ENCODE peak calls at places on chromosome 15, in six cellular contexts. One of them, this sample, is unnamed.

GRCh38 chr15:59553879-59554735 is 57.5 kb upstream of the GCNT3 start:
- DNase-seq in WTC11: no peak
- DNase-seq in thoracic aorta: no peak
- DNase-seq in CD8-positive, alpha-beta T cell: no peak
- DNase-seq in AG20443: peak
- DNase-seq in EL: peak
- DNase-seq in this sample: no peak

GRCh38 chr15:98419173-98419814 is 229.0 kb upstream of the IGF1R start:
- DNase-seq in WTC11: no peak
- DNase-seq in thoracic aorta: no peak
- DNase-seq in CD8-positive, alpha-beta T cell: no peak
- DNase-seq in AG20443: no peak
- DNase-seq in EL: no peak
- DNase-seq in this sample: no peak

GRCh38 chr15:38842991-38843610 is 278.5 kb upstream of the RASGRP1 start:
- DNase-seq in WTC11: no peak
- DNase-seq in thoracic aorta: no peak
- DNase-seq in CD8-positive, alpha-beta T cell: no peak
- DNase-seq in AG20443: no peak
- DNase-seq in EL: peak
- DNase-seq in this sample: no peak

GRCh38 chr15:32870240-32871033 is 152.6 kb downstream of the GREM1 start:
- DNase-seq in WTC11: no peak
- DNase-seq in thoracic aorta: no peak
- DNase-seq in CD8-positive, alpha-beta T cell: no peak
- DNase-seq in AG20443: peak
- DNase-seq in EL: peak
- DNase-seq in this sample: no peak

GRCh38 chr15:73964736-73965093 is 27.4 kb downstream of the STOML1 start:
- DNase-seq in WTC11: peak
- DNase-seq in thoracic aorta: no peak
- DNase-seq in CD8-positive, alpha-beta T cell: peak
- DNase-seq in AG20443: peak
- DNase-seq in EL: peak
- DNase-seq in this sample: peak

GRCh38 chr15:37289109-37289765 is 188.9 kb upstream of the MEIS2 start:
- DNase-seq in WTC11: peak
- DNase-seq in thoracic aorta: no peak
- DNase-seq in CD8-positive, alpha-beta T cell: no peak
- DNase-seq in AG20443: peak
- DNase-seq in EL: peak
- DNase-seq in this sample: no peak

GRCh38 chr15:80152896-80153876 is at the start of gene FAH:
- DNase-seq in WTC11: no peak
- DNase-seq in thoracic aorta: no peak
- DNase-seq in CD8-positive, alpha-beta T cell: peak
- DNase-seq in AG20443: peak
- DNase-seq in EL: peak
- DNase-seq in this sample: peak

GRCh38 chr15:83845230-83845629 is 191.3 kb downstream of the ADAMTSL3 start:
- DNase-seq in WTC11: no peak
- DNase-seq in thoracic aorta: no peak
- DNase-seq in CD8-positive, alpha-beta T cell: no peak
- DNase-seq in AG20443: peak
- DNase-seq in EL: peak
- DNase-seq in this sample: no peak

GRCh38 chr15:56760186-56760585 is 26.9 kb upstream of the ZNF280D start:
- DNase-seq in WTC11: no peak
- DNase-seq in thoracic aorta: no peak
- DNase-seq in CD8-positive, alpha-beta T cell: no peak
- DNase-seq in AG20443: no peak
- DNase-seq in EL: peak
- DNase-seq in this sample: no peak

GRCh38 chr15:70127288-70127746 is 29.6 kb upstream of the TLE3 start:
- DNase-seq in WTC11: no peak
- DNase-seq in thoracic aorta: no peak
- DNase-seq in CD8-positive, alpha-beta T cell: no peak
- DNase-seq in AG20443: no peak
- DNase-seq in EL: peak
- DNase-seq in this sample: no peak

GRCh38 chr15:37140531-37141053 is 40.2 kb upstream of the MEIS2 start:
- DNase-seq in WTC11: no peak
- DNase-seq in thoracic aorta: no peak
- DNase-seq in CD8-positive, alpha-beta T cell: no peak
- DNase-seq in AG20443: no peak
- DNase-seq in EL: peak
- DNase-seq in this sample: no peak

GRCh38 chr15:25545017-25545416 is 106.2 kb upstream of the UBE3A start:
- DNase-seq in WTC11: no peak
- DNase-seq in thoracic aorta: no peak
- DNase-seq in CD8-positive, alpha-beta T cell: no peak
- DNase-seq in AG20443: peak
- DNase-seq in EL: peak
- DNase-seq in this sample: no peak

GRCh38 chr15:86915811-86916331 is 836.2 kb downstream of the AGBL1 start:
- DNase-seq in WTC11: peak
- DNase-seq in thoracic aorta: no peak
- DNase-seq in CD8-positive, alpha-beta T cell: no peak
- DNase-seq in AG20443: peak
- DNase-seq in EL: peak
- DNase-seq in this sample: no peak

GRCh38 chr15:63089260-63090043 is 32.2 kb upstream of the LACTB start:
- DNase-seq in WTC11: peak
- DNase-seq in thoracic aorta: no peak
- DNase-seq in CD8-positive, alpha-beta T cell: no peak
- DNase-seq in AG20443: peak
- DNase-seq in EL: peak
- DNase-seq in this sample: no peak

GRCh38 chr15:68598171-68599152 is 19.7 kb downstream of the CORO2B start:
- DNase-seq in WTC11: no peak
- DNase-seq in thoracic aorta: no peak
- DNase-seq in CD8-positive, alpha-beta T cell: no peak
- DNase-seq in AG20443: peak
- DNase-seq in EL: no peak
- DNase-seq in this sample: no peak

GRCh38 chr15:59473226-59473625 is 35.2 kb downstream of the FAM81A start:
- DNase-seq in WTC11: no peak
- DNase-seq in thoracic aorta: no peak
- DNase-seq in CD8-positive, alpha-beta T cell: no peak
- DNase-seq in AG20443: no peak
- DNase-seq in EL: no peak
- DNase-seq in this sample: no peak

GRCh38 chr15:77636209-77636608 is 3.5 kb upstream of the LINGO1 start:
- DNase-seq in WTC11: no peak
- DNase-seq in thoracic aorta: no peak
- DNase-seq in CD8-positive, alpha-beta T cell: no peak
- DNase-seq in AG20443: no peak
- DNase-seq in EL: no peak
- DNase-seq in this sample: no peak

GRCh38 chr15:51600114-51600513 is 22.5 kb downstream of the DMXL2 start:
- DNase-seq in WTC11: no peak
- DNase-seq in thoracic aorta: no peak
- DNase-seq in CD8-positive, alpha-beta T cell: no peak
- DNase-seq in AG20443: no peak
- DNase-seq in EL: peak
- DNase-seq in this sample: no peak

GRCh38 chr15:76274226-76274625 is 37.0 kb downstream of the ETFA start:
- DNase-seq in WTC11: no peak
- DNase-seq in thoracic aorta: no peak
- DNase-seq in CD8-positive, alpha-beta T cell: no peak
- DNase-seq in AG20443: peak
- DNase-seq in EL: peak
- DNase-seq in this sample: no peak

GRCh38 chr15:67832031-67832551 is 6.8 kb downstream of the SKOR1 start:
- DNase-seq in WTC11: peak
- DNase-seq in thoracic aorta: no peak
- DNase-seq in CD8-positive, alpha-beta T cell: no peak
- DNase-seq in AG20443: no peak
- DNase-seq in EL: peak
- DNase-seq in this sample: no peak

GRCh38 chr15:58283302-58283701 is 145.1 kb downstream of the AQP9 start:
- DNase-seq in WTC11: no peak
- DNase-seq in thoracic aorta: no peak
- DNase-seq in CD8-positive, alpha-beta T cell: no peak
- DNase-seq in AG20443: no peak
- DNase-seq in EL: no peak
- DNase-seq in this sample: no peak

GRCh38 chr15:35888815-35889214 is 342.9 kb upstream of the DPH6 start:
- DNase-seq in WTC11: no peak
- DNase-seq in thoracic aorta: no peak
- DNase-seq in CD8-positive, alpha-beta T cell: no peak
- DNase-seq in AG20443: no peak
- DNase-seq in EL: no peak
- DNase-seq in this sample: no peak

GRCh38 chr15:38555686-38556334 is 8.8 kb downstream of the RASGRP1 start:
- DNase-seq in WTC11: no peak
- DNase-seq in thoracic aorta: no peak
- DNase-seq in CD8-positive, alpha-beta T cell: no peak
- DNase-seq in AG20443: peak
- DNase-seq in EL: peak
- DNase-seq in this sample: no peak

GRCh38 chr15:64144565-64145281 is 6.8 kb upstream of the SNX22 start:
- DNase-seq in WTC11: no peak
- DNase-seq in thoracic aorta: no peak
- DNase-seq in CD8-positive, alpha-beta T cell: no peak
- DNase-seq in AG20443: no peak
- DNase-seq in EL: no peak
- DNase-seq in this sample: no peak

GRCh38 chr15:70001859-70002258 is 95.9 kb downstream of the TLE3 start:
- DNase-seq in WTC11: no peak
- DNase-seq in thoracic aorta: no peak
- DNase-seq in CD8-positive, alpha-beta T cell: no peak
- DNase-seq in AG20443: no peak
- DNase-seq in EL: no peak
- DNase-seq in this sample: no peak

GRCh38 chr15:92623435-92623834 is 32.1 kb downstream of the FAM174B start:
- DNase-seq in WTC11: no peak
- DNase-seq in thoracic aorta: no peak
- DNase-seq in CD8-positive, alpha-beta T cell: no peak
- DNase-seq in AG20443: no peak
- DNase-seq in EL: no peak
- DNase-seq in this sample: no peak

GRCh38 chr15:47987908-47988532 is 132.8 kb upstream of the SLC24A5 start:
- DNase-seq in WTC11: no peak
- DNase-seq in thoracic aorta: no peak
- DNase-seq in CD8-positive, alpha-beta T cell: no peak
- DNase-seq in AG20443: peak
- DNase-seq in EL: peak
- DNase-seq in this sample: no peak

GRCh38 chr15:25892126-25892525 is 29.0 kb upstream of the ATP10A start:
- DNase-seq in WTC11: no peak
- DNase-seq in thoracic aorta: no peak
- DNase-seq in CD8-positive, alpha-beta T cell: no peak
- DNase-seq in AG20443: peak
- DNase-seq in EL: peak
- DNase-seq in this sample: no peak

GRCh38 chr15:82928711-82929110 is 23.8 kb downstream of the HOMER2 start:
- DNase-seq in WTC11: no peak
- DNase-seq in thoracic aorta: no peak
- DNase-seq in CD8-positive, alpha-beta T cell: no peak
- DNase-seq in AG20443: no peak
- DNase-seq in EL: no peak
- DNase-seq in this sample: no peak

GRCh38 chr15:71437404-71437803 is 322.1 kb downstream of the THSD4 start:
- DNase-seq in WTC11: no peak
- DNase-seq in thoracic aorta: no peak
- DNase-seq in CD8-positive, alpha-beta T cell: no peak
- DNase-seq in AG20443: no peak
- DNase-seq in EL: no peak
- DNase-seq in this sample: no peak

GRCh38 chr15:33679065-33679464 is 289.2 kb upstream of the CHRM5 start:
- DNase-seq in WTC11: no peak
- DNase-seq in thoracic aorta: no peak
- DNase-seq in CD8-positive, alpha-beta T cell: no peak
- DNase-seq in AG20443: no peak
- DNase-seq in EL: peak
- DNase-seq in this sample: no peak

GRCh38 chr15:67862771-67863441 is 23.1 kb upstream of the RNU6-1 start:
- DNase-seq in WTC11: no peak
- DNase-seq in thoracic aorta: no peak
- DNase-seq in CD8-positive, alpha-beta T cell: no peak
- DNase-seq in AG20443: no peak
- DNase-seq in EL: no peak
- DNase-seq in this sample: no peak

GRCh38 chr15:96974761-96975160 is 644.3 kb downstream of the NR2F2 start:
- DNase-seq in WTC11: no peak
- DNase-seq in thoracic aorta: no peak
- DNase-seq in CD8-positive, alpha-beta T cell: no peak
- DNase-seq in AG20443: no peak
- DNase-seq in EL: peak
- DNase-seq in this sample: no peak

GRCh38 chr15:78046796-78047341 is 30.6 kb downstream of the TBC1D2B start:
- DNase-seq in WTC11: no peak
- DNase-seq in thoracic aorta: no peak
- DNase-seq in CD8-positive, alpha-beta T cell: no peak
- DNase-seq in AG20443: no peak
- DNase-seq in EL: no peak
- DNase-seq in this sample: no peak

GRCh38 chr15:78104566-78105500 is 12.5 kb downstream of the SH2D7 start:
- DNase-seq in WTC11: no peak
- DNase-seq in thoracic aorta: no peak
- DNase-seq in CD8-positive, alpha-beta T cell: no peak
- DNase-seq in AG20443: no peak
- DNase-seq in EL: no peak
- DNase-seq in this sample: no peak

GRCh38 chr15:29110176-29110575 is 159.4 kb downstream of the NSMCE3 start:
- DNase-seq in WTC11: no peak
- DNase-seq in thoracic aorta: no peak
- DNase-seq in CD8-positive, alpha-beta T cell: no peak
- DNase-seq in AG20443: no peak
- DNase-seq in EL: no peak
- DNase-seq in this sample: no peak

GRCh38 chr15:48005921-48006541 is 114.8 kb upstream of the SLC24A5 start:
- DNase-seq in WTC11: peak
- DNase-seq in thoracic aorta: no peak
- DNase-seq in CD8-positive, alpha-beta T cell: no peak
- DNase-seq in AG20443: no peak
- DNase-seq in EL: peak
- DNase-seq in this sample: no peak

GRCh38 chr15:95994418-95994817 is 336.1 kb upstream of the NR2F2 start:
- DNase-seq in WTC11: no peak
- DNase-seq in thoracic aorta: no peak
- DNase-seq in CD8-positive, alpha-beta T cell: no peak
- DNase-seq in AG20443: peak
- DNase-seq in EL: peak
- DNase-seq in this sample: no peak

GRCh38 chr15:64521726-64522164 is 61.4 kb downstream of the ZNF609 start:
- DNase-seq in WTC11: no peak
- DNase-seq in thoracic aorta: no peak
- DNase-seq in CD8-positive, alpha-beta T cell: no peak
- DNase-seq in AG20443: peak
- DNase-seq in EL: peak
- DNase-seq in this sample: no peak

GRCh38 chr15:44034334-44034733 is 160.7 kb downstream of the FRMD5 start:
- DNase-seq in WTC11: no peak
- DNase-seq in thoracic aorta: no peak
- DNase-seq in CD8-positive, alpha-beta T cell: no peak
- DNase-seq in AG20443: no peak
- DNase-seq in EL: no peak
- DNase-seq in this sample: no peak